ENCODE peak calls at places on chromosomes 7 and 10, in seven cellular contexts. E is psoas muscle; H is effector memory CD8-positive, alpha-beta T cell; N is AG09309; R is AG04450; S is CD4-positive, alpha-beta T cell; A is activated gamma-delta T cell treated with Interleukin-2 at 50 U/mL for 16 hours. Z is an unnamed sample.

GRCh38 chr10:51770719-51771118 is 71.3 kb upstream of the CSTF2T start:
- DNase-seq in A (no peak), S (no peak), H (no peak), R (no peak), N (peak), E (peak), Z (no peak)

GRCh38 chr7:6237002-6237401 is 35.4 kb downstream of the CYTH3 start:
- DNase-seq in H (no peak), E (no peak), S (no peak), A (no peak), R (no peak), N (no peak), Z (no peak)

GRCh38 chr10:36494386-36494785 is 631.0 kb upstream of the ANKRD30A start:
- DNase-seq in R (no peak), E (no peak), N (peak), H (no peak), A (no peak), S (no peak), Z (no peak)

GRCh38 chr10:124534231-124534798 is 72.7 kb downstream of the LHPP start:
- DNase-seq in S (no peak), H (no peak), N (no peak), R (no peak), E (no peak), A (no peak), Z (no peak)

GRCh38 chr7:6614941-6615737 is at the start of gene ZNF853:
- DNase-seq in R (no peak), N (no peak), S (peak), E (no peak), H (no peak), A (no peak), Z (peak)

GRCh38 chr10:21172774-21173432 is 275.8 kb upstream of the NEBL start:
- DNase-seq in A (no peak), N (no peak), E (peak), H (no peak), R (no peak), S (no peak), Z (no peak)

GRCh38 chr7:74627699-74628411 is 29.7 kb upstream of the GTF2I start:
- DNase-seq in S (no peak), N (peak), E (peak), H (no peak), R (peak), A (no peak), Z (no peak)

GRCh38 chr10:113686028-113686427 is 6.3 kb downstream of the CASP7 start:
- DNase-seq in S (no peak), A (no peak), H (no peak), R (no peak), E (no peak), N (no peak), Z (no peak)

GRCh38 chr10:77012811-77013500 is 624.7 kb downstream of the KCNMA1 start:
- DNase-seq in S (no peak), E (peak), A (no peak), R (no peak), N (no peak), H (no peak), Z (peak)

GRCh38 chr10:102375250-102375649 is 20.3 kb upstream of the NFKB2 start:
- DNase-seq in S (peak), E (no peak), H (no peak), N (no peak), R (no peak), A (no peak), Z (no peak)

GRCh38 chr7:80131675-80132435 is 2.8 kb upstream of the GNAI1 start:
- DNase-seq in R (no peak), S (no peak), E (no peak), H (no peak), N (no peak), A (no peak), Z (no peak)

GRCh38 chr7:142791502-142791901 is 20.7 kb downstream of the PRSS2 start:
- DNase-seq in H (no peak), R (no peak), N (no peak), E (no peak), S (no peak), A (no peak), Z (no peak)

GRCh38 chr7:143884978-143885559 is 16.9 kb downstream of the TCAF1 start:
- DNase-seq in N (no peak), R (no peak), S (peak), H (no peak), E (peak), A (no peak), Z (peak)

GRCh38 chr7:38574121-38574520 is 57.1 kb downstream of the AMPH start:
- DNase-seq in H (no peak), E (no peak), R (no peak), S (no peak), A (no peak), N (peak), Z (no peak)

GRCh38 chr10:123890246-123890645 is 1.4 kb downstream of the CPXM2 start:
- DNase-seq in A (no peak), E (no peak), H (no peak), S (no peak), N (no peak), R (no peak), Z (peak)

GRCh38 chr7:140062118-140062527 is 628 bp downstream of the PARP12 start:
- DNase-seq in S (peak), R (no peak), H (peak), A (peak), E (peak), N (no peak), Z (peak)

GRCh38 chr7:141748401-141748800 is 10.2 kb downstream of the SSBP1 start:
- DNase-seq in E (no peak), H (no peak), S (no peak), N (no peak), R (no peak), A (no peak), Z (no peak)

GRCh38 chr7:30880090-30880704 is 31.5 kb upstream of the AQP1 start:
- DNase-seq in N (no peak), A (no peak), E (no peak), R (no peak), H (no peak), S (no peak), Z (no peak)

GRCh38 chr10:126977216-126977615 is 72.0 kb downstream of the DOCK1 start:
- DNase-seq in H (no peak), N (no peak), R (no peak), S (no peak), E (no peak), A (no peak), Z (no peak)

GRCh38 chr10:5442056-5442989 is 30.0 kb downstream of the NET1 start:
- DNase-seq in H (peak), R (no peak), N (no peak), A (peak), S (no peak), E (no peak), Z (no peak)

GRCh38 chr10:100364735-100365391 is 17.8 kb downstream of the SCD start:
- DNase-seq in A (no peak), R (no peak), E (peak), N (peak), S (no peak), H (no peak), Z (peak)

GRCh38 chr7:75813781-75814236 is at the start of gene CCL24:
- DNase-seq in R (no peak), A (no peak), N (no peak), E (no peak), S (no peak), H (no peak), Z (no peak)

Z was measured in right cardiac atrium.